ENCODE peak calls at places on chromosomes 3 and 15, in eight cellular contexts. B is stimulated activated naive CD4-positive, alpha-beta T cell; E is AG04449; O is AG10803; S is posterior vena cava; U is NCI-H1436; L is T-helper 2 cell; X is stimulated activated CD4-positive, alpha-beta T cell treated with anti-CD3 and anti-CD28 coated beads, Interleukin-4, amount 100 ng/mL, for 1 hour. N is an unnamed sample.

GRCh38 chr3:138394156-138394555 is 40.3 kb upstream of the ESYT3 start:
- DNase-seq in B (no peak), E (no peak), O (no peak), S (no peak), U (no peak), L (no peak), X (no peak), N (no peak)

GRCh38 chr3:148582126-148582525 is 115.6 kb upstream of the AGTR1 start:
- DNase-seq in B (no peak), E (no peak), O (no peak), S (no peak), U (no peak), L (no peak), X (no peak), N (no peak)

GRCh38 chr15:101239724-101240136 is 12.1 kb downstream of the CHSY1 start:
- DNase-seq in B (no peak), E (no peak), O (no peak), S (no peak), U (no peak), L (no peak), X (no peak), N (no peak)

GRCh38 chr3:188807002-188807401 is 364.8 kb upstream of the TPRG1 start:
- DNase-seq in B (no peak), E (no peak), O (peak; percentile 43), S (no peak), U (no peak), L (no peak), X (no peak), N (no peak)

GRCh38 chr3:148162132-148162531 is 535.6 kb upstream of the AGTR1 start:
- DNase-seq in B (no peak), E (no peak), O (no peak), S (no peak), U (no peak), L (no peak), X (no peak), N (no peak)

GRCh38 chr3:77196146-77196545 is 156.2 kb downstream of the ROBO2 start:
- DNase-seq in B (no peak), E (no peak), O (peak; percentile 38), S (no peak), U (no peak), L (no peak), X (no peak), N (no peak)

GRCh38 chr15:82909080-82909815 is 43.3 kb downstream of the HOMER2 start:
- DNase-seq in B (no peak), E (no peak), O (no peak), S (no peak), U (no peak), L (no peak), X (no peak), N (no peak)

GRCh38 chr15:98746375-98746679 is 98.0 kb downstream of the IGF1R start:
- DNase-seq in B (no peak), E (no peak), O (no peak), S (no peak), U (no peak), L (no peak), X (no peak), N (no peak)

GRCh38 chr15:99106417-99107220 is 1.7 kb downstream of the SYNM start:
- DNase-seq in B (no peak), E (no peak), O (no peak), S (peak; percentile 68), U (no peak), L (no peak), X (no peak), N (no peak)

GRCh38 chr3:16055606-16056209 is 118.8 kb upstream of the GALNT15 start:
- DNase-seq in B (no peak), E (no peak), O (peak; percentile 9), S (no peak), U (no peak), L (no peak), X (no peak), N (no peak)

GRCh38 chr15:89900849-89901248 is 7.1 kb upstream of the AP3S2 start:
- DNase-seq in B (no peak), E (no peak), O (no peak), S (no peak), U (no peak), L (no peak), X (no peak), N (no peak)

GRCh38 chr3:76505202-76505875 is 534.6 kb upstream of the ROBO2 start:
- DNase-seq in B (no peak), E (no peak), O (peak; percentile 33), S (no peak), U (no peak), L (no peak), X (no peak), N (no peak)

GRCh38 chr15:57061281-57061680 is 142.8 kb downstream of the TCF12 start:
- DNase-seq in B (no peak), E (no peak), O (no peak), S (no peak), U (no peak), L (no peak), X (no peak), N (no peak)

GRCh38 chr3:116741462-116741861 is 31.9 kb downstream of the TUSC7 start:
- DNase-seq in B (no peak), E (no peak), O (no peak), S (no peak), U (no peak), L (no peak), X (no peak), N (no peak)

GRCh38 chr3:82382831-82383230 is 621.4 kb upstream of the GBE1 start:
- DNase-seq in B (no peak), E (no peak), O (no peak), S (no peak), U (no peak), L (no peak), X (no peak), N (no peak)

GRCh38 chr3:16828815-16829214 is 55.9 kb upstream of the PLCL2 start:
- DNase-seq in B (peak; percentile 44), E (no peak), O (peak; percentile 30), S (no peak), U (no peak), L (no peak), X (peak; percentile 44), N (no peak)

GRCh38 chr3:186464424-186465093 is 79.6 kb downstream of the CRYGS start:
- DNase-seq in B (no peak), E (no peak), O (no peak), S (no peak), U (no peak), L (no peak), X (no peak), N (no peak)

GRCh38 chr3:176147251-176147650 is 1050.0 kb downstream of the TBL1XR1 start:
- DNase-seq in B (no peak), E (no peak), O (no peak), S (no peak), U (peak; percentile 95), L (no peak), X (no peak), N (no peak)

GRCh38 chr3:170725285-170725731 is 139.4 kb upstream of the SLC7A14 start:
- DNase-seq in B (no peak), E (no peak), O (peak; percentile 78), S (no peak), U (no peak), L (no peak), X (no peak), N (no peak)

GRCh38 chr3:187960820-187961219 is 193.1 kb upstream of the LPP start:
- DNase-seq in B (no peak), E (no peak), O (peak; percentile 59), S (no peak), U (no peak), L (no peak), X (no peak), N (no peak)

GRCh38 chr15:63038926-63039673 is 3.4 kb upstream of the TPM1 start:
- DNase-seq in B (no peak), E (peak; percentile 75), O (peak; percentile 96), S (no peak), U (no peak), L (no peak), X (no peak), N (no peak)

GRCh38 chr15:48266029-48266428 is 59.9 kb downstream of the SLC12A1 start:
- DNase-seq in B (no peak), E (no peak), O (no peak), S (no peak), U (no peak), L (no peak), X (no peak), N (no peak)

GRCh38 chr3:78900426-78900825 is 867.4 kb downstream of the ROBO1 start:
- DNase-seq in B (no peak), E (no peak), O (peak; percentile 17), S (no peak), U (no peak), L (no peak), X (no peak), N (no peak)

GRCh38 chr3:112746675-112747276 is 99.9 kb downstream of the CD200R1L start:
- DNase-seq in B (no peak), E (no peak), O (peak; percentile 44), S (no peak), U (no peak), L (no peak), X (no peak), N (no peak)

GRCh38 chr15:39296955-39297354 is 283.9 kb upstream of the THBS1 start:
- DNase-seq in B (no peak), E (no peak), O (no peak), S (no peak), U (no peak), L (no peak), X (no peak), N (no peak)

GRCh38 chr3:164537485-164537884 is 540.8 kb downstream of the SI start:
- DNase-seq in B (no peak), E (no peak), O (no peak), S (no peak), U (no peak), L (no peak), X (no peak), N (no peak)